ENCODE peak calls at places on chromosomes 11 and 22, in five cellular contexts. K, U, F, E and O are unnamed samples. For H3K4me1, the result is how much of the 10 kb centered on the place peaks cover.

GRCh38 chr22:29480512-29481264 is 670 bp downstream of the NEFH start:
- DNase-seq in K (peak), U (no peak), F (peak), E (no peak), O (no peak)

GRCh38 chr11:64607381-64608259 is 16.6 kb downstream of the SLC22A12 start:
- DNase-seq in K (peak), U (no peak), F (no peak), E (no peak), O (no peak)

GRCh38 chr11:135075740-135076139 is 663.7 kb upstream of the B3GAT1 start:
- DNase-seq in K (peak), U (no peak), F (peak), E (no peak), O (peak)

GRCh38 chr22:27775087-27775697 is 26.4 kb downstream of the MN1 start:
- DNase-seq in K (no peak), U (no peak), F (no peak), E (no peak), O (no peak)

GRCh38 chr22:30044369-30044768 is 35.9 kb upstream of the HORMAD2 start:
- DNase-seq in K (peak), U (no peak), F (no peak), E (no peak), O (no peak)

GRCh38 chr22:27159716-27160295 is 502.4 kb downstream of the MIAT start:
- DNase-seq in K (no peak), U (no peak), F (no peak), E (no peak), O (no peak)

GRCh38 chr11:57546869-57547518 is 9.6 kb downstream of the SMTNL1 start:
- DNase-seq in K (peak), U (no peak), F (no peak), E (no peak), O (no peak)

GRCh38 chr11:112999518-112999917 is 38.3 kb downstream of the NCAM1 start:
- DNase-seq in K (no peak), U (no peak), F (no peak), E (no peak), O (no peak)

GRCh38 chr11:102177974-102178631 is 67.9 kb downstream of the YAP1 start:
- DNase-seq in K (peak), U (no peak), F (no peak), E (no peak), O (no peak)

GRCh38 chr11:102179366-102179765 is 69.1 kb downstream of the YAP1 start:
- DNase-seq in K (no peak), U (no peak), F (no peak), E (peak), O (no peak)

GRCh38 chr11:102172127-102172848 is 62.0 kb downstream of the YAP1 start:
- DNase-seq in K (peak), U (no peak), F (no peak), E (no peak), O (no peak)

DNA sequence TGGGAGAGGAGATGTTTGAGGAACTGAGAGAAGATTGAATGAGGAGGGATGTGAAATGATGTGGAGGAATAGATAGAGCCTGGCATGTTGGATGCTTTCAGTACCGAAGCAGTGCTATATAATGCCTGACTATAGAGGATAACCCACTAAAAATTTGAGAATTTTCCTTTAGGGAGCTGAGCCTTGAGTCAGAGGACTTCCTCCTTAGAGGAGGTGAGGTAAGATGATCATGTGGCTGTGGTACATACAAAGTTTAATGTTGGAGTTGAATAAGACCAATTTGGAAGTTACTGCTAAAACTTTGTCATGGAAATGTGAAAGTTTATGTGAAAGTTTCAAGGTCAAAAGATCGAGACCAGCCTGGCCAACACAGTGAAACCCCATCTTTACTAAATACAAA is 66.9 kb downstream of the YAP1 start:
- DNase-seq in K (no peak), U (no peak), F (no peak), E (no peak), O (no peak)
- H3K27ac ChIP-seq in K (peak), U (no peak), F (no peak), E (no peak), O (no peak)

GRCh38 chr11:101438126-101438525 is 145.7 kb downstream of the TRPC6 start:
- DNase-seq in K (no peak), U (no peak), F (no peak), E (no peak), O (no peak)
- H3K4me1 ChIP-seq in K (under half), U (under half), F (under half), E (under half), O (under half)

GRCh38 chr11:73784734-73785133 is 2.9 kb upstream of the MRPL48 start:
- DNase-seq in K (no peak), U (no peak), F (no peak), E (no peak), O (no peak)
- H3K27ac ChIP-seq in K (no peak), U (peak), F (no peak), E (no peak), O (no peak)

GRCh38 chr11:86743223-86744118 is 56.9 kb upstream of the PRSS23 start:
- DNase-seq in K (peak), U (no peak), F (no peak), E (no peak), O (no peak)
- H3K4me1 ChIP-seq in K (under half), U (under half), F (under half), E (under half), O (under half)

GRCh38 chr22:46131151-46131587 is 19.2 kb upstream of the PPARA start:
- DNase-seq in K (no peak), U (no peak), F (no peak), E (peak), O (no peak)
- H3K27ac ChIP-seq in K (no peak), U (peak), F (no peak), E (no peak), O (no peak)